ENCODE peak calls at places on chromosomes 6 and 20, in five cellular contexts. One of them, this sample, is unnamed.

GRCh38 chr6:109382576-109383437 is 540 bp upstream of the CD164 start:
- DNase-seq in heart right ventricle: peak; percentile 93
- DNase-seq in mucosa of descending colon: peak; percentile 94
- DNase-seq in sigmoid colon: peak; percentile 96
- DNase-seq in breast epithelium: peak; percentile 91
- DNase-seq in this sample: peak; percentile 97

GRCh38 chr6:154461348-154461747 is 49.1 kb downstream of the CNKSR3 start:
- DNase-seq in heart right ventricle: no peak
- DNase-seq in mucosa of descending colon: no peak
- DNase-seq in breast epithelium: no peak
- DNase-seq in sigmoid colon: no peak
- DNase-seq in this sample: no peak

GRCh38 chr6:133999305-133999704 is 46.3 kb downstream of the TBPL1 start:
- DNase-seq in heart right ventricle: no peak
- DNase-seq in breast epithelium: no peak
- DNase-seq in mucosa of descending colon: no peak
- DNase-seq in sigmoid colon: no peak
- DNase-seq in this sample: no peak

GRCh38 chr6:56549014-56549413 is 93.7 kb downstream of the DST start:
- DNase-seq in mucosa of descending colon: no peak
- DNase-seq in breast epithelium: no peak
- DNase-seq in sigmoid colon: no peak
- DNase-seq in heart right ventricle: no peak
- DNase-seq in this sample: no peak

GRCh38 chr6:142695016-142695415 is 250.0 kb downstream of the HIVEP2 start:
- DNase-seq in breast epithelium: no peak
- DNase-seq in mucosa of descending colon: peak; percentile 22
- DNase-seq in heart right ventricle: peak; percentile 29
- DNase-seq in sigmoid colon: no peak
- DNase-seq in this sample: no peak

GRCh38 chr6:138099832-138100231 is 7.4 kb downstream of the PERP start:
- DNase-seq in mucosa of descending colon: no peak
- DNase-seq in breast epithelium: no peak
- DNase-seq in sigmoid colon: no peak
- DNase-seq in heart right ventricle: no peak
- DNase-seq in this sample: no peak

GRCh38 chr6:166258854-166259276 is 49.3 kb downstream of the PRR18 start:
- DNase-seq in sigmoid colon: no peak
- DNase-seq in heart right ventricle: no peak
- DNase-seq in breast epithelium: no peak
- DNase-seq in mucosa of descending colon: peak; percentile 36
- DNase-seq in this sample: peak; percentile 84

GRCh38 chr6:24536466-24536865 is 41.7 kb downstream of the ALDH5A1 start:
- DNase-seq in mucosa of descending colon: no peak
- DNase-seq in breast epithelium: no peak
- DNase-seq in heart right ventricle: no peak
- DNase-seq in sigmoid colon: no peak
- DNase-seq in this sample: no peak

GRCh38 chr6:39294133-39294532 is 20.1 kb downstream of the KCNK17 start:
- DNase-seq in mucosa of descending colon: no peak
- DNase-seq in heart right ventricle: no peak
- DNase-seq in sigmoid colon: no peak
- DNase-seq in breast epithelium: no peak
- DNase-seq in this sample: no peak

GRCh38 chr6:124066995-124067552 is 263.4 kb downstream of the NKAIN2 start:
- DNase-seq in heart right ventricle: no peak
- DNase-seq in breast epithelium: no peak
- DNase-seq in mucosa of descending colon: no peak
- DNase-seq in sigmoid colon: no peak
- DNase-seq in this sample: no peak

GRCh38 chr6:42790549-42791181 is 8.8 kb downstream of the BICRAL start:
- DNase-seq in sigmoid colon: no peak
- DNase-seq in heart right ventricle: no peak
- DNase-seq in mucosa of descending colon: no peak
- DNase-seq in breast epithelium: no peak
- DNase-seq in this sample: no peak

GRCh38 chr6:149750136-149750609 is 632 bp downstream of the PCMT1 start:
- DNase-seq in breast epithelium: peak; percentile 38
- DNase-seq in sigmoid colon: peak; percentile 76
- DNase-seq in mucosa of descending colon: peak; percentile 71
- DNase-seq in heart right ventricle: peak; percentile 26
- DNase-seq in this sample: peak; percentile 79

GRCh38 chr6:30044630-30045029 is 16.4 kb upstream of the POLR1H start:
- DNase-seq in mucosa of descending colon: no peak
- DNase-seq in breast epithelium: no peak
- DNase-seq in sigmoid colon: no peak
- DNase-seq in heart right ventricle: no peak
- DNase-seq in this sample: no peak

GRCh38 chr20:23507346-23507745 is 16.4 kb downstream of the CST8 start:
- DNase-seq in sigmoid colon: no peak
- DNase-seq in breast epithelium: no peak
- DNase-seq in mucosa of descending colon: no peak
- DNase-seq in heart right ventricle: no peak
- DNase-seq in this sample: no peak

GRCh38 chr6:167107787-167108186 is 15.1 kb upstream of the CCR6 start:
- DNase-seq in sigmoid colon: no peak
- DNase-seq in mucosa of descending colon: no peak
- DNase-seq in breast epithelium: no peak
- DNase-seq in heart right ventricle: no peak
- DNase-seq in this sample: no peak

GRCh38 chr6:22411408-22412105 is 114.7 kb upstream of the PRL start:
- DNase-seq in breast epithelium: no peak
- DNase-seq in heart right ventricle: no peak
- DNase-seq in sigmoid colon: no peak
- DNase-seq in mucosa of descending colon: no peak
- DNase-seq in this sample: no peak

GRCh38 chr20:18984238-18985200 is 170.9 kb downstream of the SCP2D1 start:
- DNase-seq in mucosa of descending colon: no peak
- DNase-seq in heart right ventricle: no peak
- DNase-seq in breast epithelium: no peak
- DNase-seq in sigmoid colon: no peak
- DNase-seq in this sample: no peak

GRCh38 chr6:161836643-161837448 is 563.0 kb upstream of the AGPAT4 start:
- DNase-seq in sigmoid colon: no peak
- DNase-seq in heart right ventricle: no peak
- DNase-seq in breast epithelium: no peak
- DNase-seq in mucosa of descending colon: no peak
- DNase-seq in this sample: no peak
- TF ChIP-seq CTCF in sigmoid colon: no peak
- TF ChIP-seq CTCF in heart right ventricle: peak; percentile 24
- TF ChIP-seq CTCF in breast epithelium: no peak
- TF ChIP-seq CTCF in mucosa of descending colon: no peak
- TF ChIP-seq CTCF in this sample: no peak

DNA sequence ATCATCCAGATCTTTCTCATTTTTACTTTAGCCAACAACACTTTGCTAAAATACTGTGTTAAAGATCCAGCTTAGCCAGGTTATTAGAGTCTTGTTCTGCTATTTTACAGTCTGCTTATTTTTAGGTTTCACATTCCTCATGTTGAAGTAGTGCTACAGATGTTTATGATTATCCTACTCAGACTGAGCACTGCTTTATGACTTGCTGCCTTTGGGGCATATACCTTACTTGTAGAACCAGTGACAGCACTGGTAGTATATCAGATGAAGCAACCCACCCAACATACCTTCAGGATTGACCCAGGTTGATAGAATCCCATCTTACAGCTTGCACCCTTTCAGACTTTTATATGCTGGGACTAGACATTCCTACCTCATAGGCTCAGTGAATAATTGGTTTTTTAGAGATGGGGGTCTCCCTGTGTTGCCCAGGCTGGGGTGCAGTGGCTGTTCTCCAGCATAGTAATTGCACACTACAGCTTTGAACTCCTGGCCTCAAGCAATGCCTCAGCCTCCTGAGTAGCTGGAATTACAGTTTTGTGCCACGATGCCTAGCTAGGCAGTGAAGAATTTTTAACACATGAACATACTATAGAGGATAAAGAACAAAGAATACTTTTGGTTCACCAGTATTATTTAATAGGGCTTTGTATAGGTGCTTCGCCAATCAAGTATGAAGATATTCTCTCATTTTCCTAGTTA is 63.8 kb upstream of the DYNLRB1 start:
- DNase-seq in mucosa of descending colon: no peak
- DNase-seq in breast epithelium: no peak
- DNase-seq in heart right ventricle: no peak
- DNase-seq in sigmoid colon: no peak
- DNase-seq in this sample: no peak
- H3K4me3 ChIP-seq in mucosa of descending colon: no peak overlapping the region
- H3K4me3 ChIP-seq in breast epithelium: no peak overlapping the region
- H3K4me3 ChIP-seq in heart right ventricle: no peak overlapping the region
- H3K4me3 ChIP-seq in sigmoid colon: no peak overlapping the region
- H3K4me3 ChIP-seq in this sample: no peak overlapping the region

DNA sequence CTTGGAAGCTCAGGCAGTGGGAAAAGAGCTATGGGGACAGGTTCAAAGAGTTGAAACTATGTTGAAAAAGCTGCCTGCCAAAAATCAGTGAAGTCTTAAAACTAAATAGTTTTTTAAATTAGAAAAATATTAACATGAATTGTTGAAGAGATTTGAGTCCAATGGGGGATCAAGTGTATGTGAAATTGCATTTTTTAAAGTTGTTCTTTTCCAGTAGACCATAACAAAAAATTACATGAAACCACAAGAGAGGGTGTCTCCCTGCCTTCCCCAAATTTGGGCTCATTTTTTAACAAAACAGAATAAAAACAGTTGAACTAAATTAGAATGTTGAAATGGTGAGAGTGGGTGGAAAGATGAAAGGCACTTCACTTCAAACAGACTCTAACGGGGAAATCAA is 31.5 kb upstream of the COL10A1 start:
- DNase-seq in sigmoid colon: no peak
- DNase-seq in mucosa of descending colon: no peak
- DNase-seq in breast epithelium: no peak
- DNase-seq in heart right ventricle: no peak
- DNase-seq in this sample: no peak
- TF ChIP-seq CTCF in sigmoid colon: no peak
- TF ChIP-seq CTCF in mucosa of descending colon: no peak
- TF ChIP-seq CTCF in breast epithelium: no peak
- TF ChIP-seq CTCF in heart right ventricle: no peak
- TF ChIP-seq CTCF in this sample: no peak

GRCh38 chr20:25083141-25083772 is 1.3 kb upstream of the VSX1 start:
- DNase-seq in breast epithelium: no peak
- DNase-seq in heart right ventricle: no peak
- DNase-seq in mucosa of descending colon: no peak
- DNase-seq in sigmoid colon: no peak
- DNase-seq in this sample: no peak
- H3K4me3 ChIP-seq in breast epithelium: peak overlapping the region; percentile 44
- H3K4me3 ChIP-seq in heart right ventricle: no peak overlapping the region
- H3K4me3 ChIP-seq in mucosa of descending colon: no peak overlapping the region
- H3K4me3 ChIP-seq in sigmoid colon: no peak overlapping the region
- H3K4me3 ChIP-seq in this sample: no peak overlapping the region

GRCh38 chr6:35955970-35956369 is 35.1 kb upstream of the SRPK1 start:
- DNase-seq in sigmoid colon: no peak
- DNase-seq in heart right ventricle: no peak
- DNase-seq in breast epithelium: no peak
- DNase-seq in mucosa of descending colon: no peak
- DNase-seq in this sample: no peak
- TF ChIP-seq CTCF in sigmoid colon: no peak
- TF ChIP-seq CTCF in heart right ventricle: no peak
- TF ChIP-seq CTCF in breast epithelium: no peak
- TF ChIP-seq CTCF in mucosa of descending colon: no peak
- TF ChIP-seq CTCF in this sample: peak; percentile 35

GRCh38 chr6:7938562-7939185 is 28.1 kb upstream of the TXNDC5 start:
- DNase-seq in sigmoid colon: no peak
- DNase-seq in mucosa of descending colon: no peak
- DNase-seq in heart right ventricle: no peak
- DNase-seq in breast epithelium: no peak
- DNase-seq in this sample: no peak
- H3K4me3 ChIP-seq in sigmoid colon: no peak overlapping the region
- H3K4me3 ChIP-seq in mucosa of descending colon: no peak overlapping the region
- H3K4me3 ChIP-seq in heart right ventricle: no peak overlapping the region
- H3K4me3 ChIP-seq in breast epithelium: no peak overlapping the region
- H3K4me3 ChIP-seq in this sample: no peak overlapping the region

DNA sequence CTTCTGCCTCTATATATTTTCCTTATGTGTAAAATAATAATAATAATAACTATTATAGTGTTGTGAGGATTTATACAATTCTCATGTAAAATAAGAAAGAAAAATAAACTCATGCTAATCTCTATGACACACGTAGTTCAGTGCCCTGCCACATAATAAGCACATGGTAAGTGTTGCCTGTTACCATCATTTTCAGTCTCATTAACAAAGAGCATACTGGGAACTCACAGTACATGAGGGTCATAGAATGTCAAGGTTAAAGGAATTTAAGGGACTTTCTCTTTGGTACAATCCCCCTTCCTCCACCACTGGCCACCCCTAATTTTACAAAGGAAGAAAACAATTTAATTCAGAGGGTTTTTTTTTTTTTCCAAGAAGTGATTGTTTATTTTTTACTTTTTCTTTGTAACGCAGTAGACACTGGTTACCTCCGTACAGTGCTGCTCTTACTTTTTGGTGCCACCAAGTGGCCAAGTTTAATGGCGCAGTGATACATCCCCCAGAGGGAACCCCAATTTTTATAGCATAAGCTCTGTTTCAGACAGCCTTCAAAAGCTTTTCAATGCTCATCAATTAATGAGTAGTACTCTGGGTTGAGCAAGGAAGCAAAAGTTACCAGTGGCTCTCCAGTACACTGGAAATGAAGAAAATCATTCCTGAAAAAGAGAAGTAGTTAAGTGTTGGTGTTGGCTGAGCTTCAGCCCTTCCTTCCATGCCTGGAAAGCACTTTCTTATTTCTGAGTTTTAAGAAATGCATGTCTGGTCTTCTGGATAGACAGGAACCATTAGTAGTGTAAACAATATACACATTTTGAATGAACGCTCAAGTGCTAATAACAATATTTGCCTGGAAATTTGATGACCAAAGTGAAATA is 129.3 kb upstream of the SMLR1 start:
- DNase-seq in sigmoid colon: no peak
- DNase-seq in breast epithelium: no peak
- DNase-seq in mucosa of descending colon: peak; percentile 32
- DNase-seq in heart right ventricle: peak; percentile 12
- DNase-seq in this sample: peak; percentile 73
- TF ChIP-seq CTCF in sigmoid colon: peak; percentile 21
- TF ChIP-seq CTCF in breast epithelium: peak; percentile 27
- TF ChIP-seq CTCF in mucosa of descending colon: no peak
- TF ChIP-seq CTCF in heart right ventricle: peak; percentile 50
- TF ChIP-seq CTCF in this sample: peak; percentile 73

DNA sequence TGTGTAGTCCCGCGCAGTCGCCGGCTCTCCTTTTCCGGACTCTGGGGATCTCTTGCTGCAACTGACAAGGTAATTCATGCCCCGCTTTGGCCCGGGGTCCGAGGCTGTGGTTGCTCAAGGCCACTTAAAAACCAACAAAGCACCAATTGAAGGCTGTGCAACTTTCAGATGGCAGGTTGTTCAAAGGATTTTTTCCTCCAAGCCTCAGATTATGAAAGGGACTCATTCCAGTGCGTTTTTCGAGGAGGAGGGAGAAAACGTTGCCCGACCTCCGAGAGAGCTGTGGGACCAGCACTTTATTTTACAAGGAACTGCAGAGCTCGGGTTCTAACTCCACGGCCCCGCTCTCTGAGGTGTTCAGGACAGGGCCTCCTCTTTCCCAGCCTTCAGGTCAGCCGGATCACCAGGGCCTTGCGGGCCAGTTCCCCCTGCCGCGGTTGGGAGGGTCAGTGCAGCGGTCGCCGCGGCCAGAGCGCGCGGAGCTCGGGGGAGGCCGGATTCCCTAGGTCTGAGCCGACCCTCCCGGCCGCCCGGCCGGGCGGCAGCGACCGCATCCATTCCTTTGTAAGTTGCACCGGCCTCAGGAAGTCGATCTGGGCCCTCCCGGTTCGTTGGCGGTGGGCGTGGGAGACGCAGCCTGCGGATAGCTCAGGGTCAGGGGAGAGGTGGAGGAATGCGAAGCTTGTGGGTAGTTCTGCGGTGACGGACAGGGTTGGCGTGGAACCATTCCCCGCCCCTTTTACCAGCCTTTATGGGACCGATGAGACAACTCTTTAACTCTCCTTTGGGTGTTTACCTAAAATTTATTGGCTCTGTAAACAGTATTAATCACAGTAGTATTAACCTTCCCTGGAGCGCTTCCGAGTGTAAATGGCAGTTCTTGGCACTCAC is 1.6 kb downstream of the UTRN start:
- DNase-seq in mucosa of descending colon: peak; percentile 80
- DNase-seq in breast epithelium: peak; percentile 42
- DNase-seq in sigmoid colon: peak; percentile 81
- DNase-seq in heart right ventricle: peak; percentile 73
- DNase-seq in this sample: no peak
- H3K4me3 ChIP-seq in mucosa of descending colon: peak overlapping the region; percentile 35
- H3K4me3 ChIP-seq in breast epithelium: peak overlapping the region; percentile 97
- H3K4me3 ChIP-seq in sigmoid colon: peak overlapping the region; percentile 89
- H3K4me3 ChIP-seq in heart right ventricle: peak overlapping the region; percentile 80
- H3K4me3 ChIP-seq in this sample: peak overlapping the region; percentile 82